ENCODE peak calls at places on chromosomes 1 and 21, in four cellular contexts. One of them, this sample, is unnamed.
A peak's percentile ranks its signal among the peaks of the same experiment; 100 is the strongest.

GRCh38 chr21:39325458-39325857 is 12.0 kb upstream of the BRWD1 start:
- DNase-seq in CD8-positive, alpha-beta memory T cell: no peak
- DNase-seq in activated CD4-positive, alpha-beta T cell treated with anti-CD3 and anti-CD28 coated beads, Interleukin-2, amount 10 ng/mL, durations not matched to agents 7 days and 5 days: no peak
- DNase-seq in amygdala: no peak
- DNase-seq in this sample: no peak

GRCh38 chr1:87329051-87329755 is 523 bp downstream of the LMO4 start:
- DNase-seq in CD8-positive, alpha-beta memory T cell: peak; percentile 58
- DNase-seq in activated CD4-positive, alpha-beta T cell treated with anti-CD3 and anti-CD28 coated beads, Interleukin-2, amount 10 ng/mL, durations not matched to agents 7 days and 5 days: peak; percentile 49
- DNase-seq in amygdala: peak; percentile 29
- DNase-seq in this sample: peak; percentile 26

GRCh38 chr1:6350416-6351088 is 43.0 kb downstream of the ACOT7 start:
- DNase-seq in CD8-positive, alpha-beta memory T cell: no peak
- DNase-seq in activated CD4-positive, alpha-beta T cell treated with anti-CD3 and anti-CD28 coated beads, Interleukin-2, amount 10 ng/mL, durations not matched to agents 7 days and 5 days: no peak
- DNase-seq in amygdala: peak; percentile 58
- DNase-seq in this sample: no peak

GRCh38 chr1:65002508-65003315 is 36.4 kb upstream of the JAK1 start:
- DNase-seq in CD8-positive, alpha-beta memory T cell: peak; percentile 79
- DNase-seq in activated CD4-positive, alpha-beta T cell treated with anti-CD3 and anti-CD28 coated beads, Interleukin-2, amount 10 ng/mL, durations not matched to agents 7 days and 5 days: peak; percentile 56
- DNase-seq in amygdala: peak; percentile 71
- DNase-seq in this sample: peak; percentile 81

GRCh38 chr1:86987446-86987845 is 73.0 kb downstream of the HS2ST1 start:
- DNase-seq in CD8-positive, alpha-beta memory T cell: no peak
- DNase-seq in activated CD4-positive, alpha-beta T cell treated with anti-CD3 and anti-CD28 coated beads, Interleukin-2, amount 10 ng/mL, durations not matched to agents 7 days and 5 days: no peak
- DNase-seq in amygdala: no peak
- DNase-seq in this sample: no peak

GRCh38 chr1:78033797-78034172 is 12.0 kb upstream of the GIPC2 start:
- DNase-seq in CD8-positive, alpha-beta memory T cell: no peak
- DNase-seq in activated CD4-positive, alpha-beta T cell treated with anti-CD3 and anti-CD28 coated beads, Interleukin-2, amount 10 ng/mL, durations not matched to agents 7 days and 5 days: no peak
- DNase-seq in amygdala: no peak
- DNase-seq in this sample: no peak

GRCh38 chr1:246189126-246189525 is 318.0 kb downstream of the SMYD3 start:
- DNase-seq in CD8-positive, alpha-beta memory T cell: no peak
- DNase-seq in activated CD4-positive, alpha-beta T cell treated with anti-CD3 and anti-CD28 coated beads, Interleukin-2, amount 10 ng/mL, durations not matched to agents 7 days and 5 days: no peak
- DNase-seq in amygdala: no peak
- DNase-seq in this sample: no peak

GRCh38 chr1:230458509-230458908 is 32.4 kb upstream of the PGBD5 start:
- DNase-seq in CD8-positive, alpha-beta memory T cell: no peak
- DNase-seq in activated CD4-positive, alpha-beta T cell treated with anti-CD3 and anti-CD28 coated beads, Interleukin-2, amount 10 ng/mL, durations not matched to agents 7 days and 5 days: no peak
- DNase-seq in amygdala: no peak
- DNase-seq in this sample: no peak

GRCh38 chr21:45421846-45422775 is 17.1 kb downstream of the COL18A1 start:
- DNase-seq in CD8-positive, alpha-beta memory T cell: peak; percentile 30
- DNase-seq in activated CD4-positive, alpha-beta T cell treated with anti-CD3 and anti-CD28 coated beads, Interleukin-2, amount 10 ng/mL, durations not matched to agents 7 days and 5 days: no peak
- DNase-seq in amygdala: no peak
- DNase-seq in this sample: no peak

GRCh38 chr1:201790261-201790660 is 38.7 kb upstream of the IPO9 start:
- DNase-seq in CD8-positive, alpha-beta memory T cell: no peak
- DNase-seq in activated CD4-positive, alpha-beta T cell treated with anti-CD3 and anti-CD28 coated beads, Interleukin-2, amount 10 ng/mL, durations not matched to agents 7 days and 5 days: no peak
- DNase-seq in amygdala: no peak
- DNase-seq in this sample: no peak

GRCh38 chr21:31866077-31866511 is 6.7 kb upstream of the HUNK start:
- DNase-seq in CD8-positive, alpha-beta memory T cell: peak; percentile 62
- DNase-seq in activated CD4-positive, alpha-beta T cell treated with anti-CD3 and anti-CD28 coated beads, Interleukin-2, amount 10 ng/mL, durations not matched to agents 7 days and 5 days: peak; percentile 73
- DNase-seq in amygdala: peak; percentile 84
- DNase-seq in this sample: peak; percentile 66

GRCh38 chr1:234780531-234781162 is 170.7 kb upstream of the IRF2BP2 start:
- DNase-seq in CD8-positive, alpha-beta memory T cell: no peak
- DNase-seq in activated CD4-positive, alpha-beta T cell treated with anti-CD3 and anti-CD28 coated beads, Interleukin-2, amount 10 ng/mL, durations not matched to agents 7 days and 5 days: no peak
- DNase-seq in amygdala: no peak
- DNase-seq in this sample: no peak

GRCh38 chr1:182974792-182975191 is 21.8 kb upstream of the SHCBP1L start:
- DNase-seq in CD8-positive, alpha-beta memory T cell: no peak
- DNase-seq in activated CD4-positive, alpha-beta T cell treated with anti-CD3 and anti-CD28 coated beads, Interleukin-2, amount 10 ng/mL, durations not matched to agents 7 days and 5 days: no peak
- DNase-seq in amygdala: no peak
- DNase-seq in this sample: no peak

GRCh38 chr1:111404588-111404987 is 22.9 kb downstream of the OVGP1 start:
- DNase-seq in CD8-positive, alpha-beta memory T cell: no peak
- DNase-seq in activated CD4-positive, alpha-beta T cell treated with anti-CD3 and anti-CD28 coated beads, Interleukin-2, amount 10 ng/mL, durations not matched to agents 7 days and 5 days: no peak
- DNase-seq in amygdala: no peak
- DNase-seq in this sample: no peak

GRCh38 chr1:46343351-46343695 is 2.7 kb downstream of the NSUN4 start:
- DNase-seq in CD8-positive, alpha-beta memory T cell: no peak
- DNase-seq in activated CD4-positive, alpha-beta T cell treated with anti-CD3 and anti-CD28 coated beads, Interleukin-2, amount 10 ng/mL, durations not matched to agents 7 days and 5 days: no peak
- DNase-seq in amygdala: no peak
- DNase-seq in this sample: no peak

GRCh38 chr1:31650161-31650560 is 5.5 kb upstream of the PEF1 start:
- DNase-seq in CD8-positive, alpha-beta memory T cell: no peak
- DNase-seq in activated CD4-positive, alpha-beta T cell treated with anti-CD3 and anti-CD28 coated beads, Interleukin-2, amount 10 ng/mL, durations not matched to agents 7 days and 5 days: no peak
- DNase-seq in amygdala: no peak
- DNase-seq in this sample: no peak

GRCh38 chr1:119674835-119675289 is 26.8 kb upstream of the ZNF697 start:
- DNase-seq in CD8-positive, alpha-beta memory T cell: no peak
- DNase-seq in activated CD4-positive, alpha-beta T cell treated with anti-CD3 and anti-CD28 coated beads, Interleukin-2, amount 10 ng/mL, durations not matched to agents 7 days and 5 days: no peak
- DNase-seq in amygdala: peak; percentile 10
- DNase-seq in this sample: peak; percentile 8

GRCh38 chr1:70909262-70909817 is 138.3 kb downstream of the PTGER3 start:
- DNase-seq in CD8-positive, alpha-beta memory T cell: no peak
- DNase-seq in activated CD4-positive, alpha-beta T cell treated with anti-CD3 and anti-CD28 coated beads, Interleukin-2, amount 10 ng/mL, durations not matched to agents 7 days and 5 days: no peak
- DNase-seq in amygdala: no peak
- DNase-seq in this sample: no peak

GRCh38 chr1:179293340-179294327 is at the start of gene SOAT1:
- DNase-seq in CD8-positive, alpha-beta memory T cell: peak; percentile 95
- DNase-seq in activated CD4-positive, alpha-beta T cell treated with anti-CD3 and anti-CD28 coated beads, Interleukin-2, amount 10 ng/mL, durations not matched to agents 7 days and 5 days: peak; percentile 93
- DNase-seq in amygdala: peak; percentile 89
- DNase-seq in this sample: peak; percentile 89

GRCh38 chr1:23098463-23099170 is 70.0 kb downstream of the LUZP1 start:
- DNase-seq in CD8-positive, alpha-beta memory T cell: peak; percentile 74
- DNase-seq in activated CD4-positive, alpha-beta T cell treated with anti-CD3 and anti-CD28 coated beads, Interleukin-2, amount 10 ng/mL, durations not matched to agents 7 days and 5 days: peak; percentile 71
- DNase-seq in amygdala: peak; percentile 32
- DNase-seq in this sample: peak; percentile 41

GRCh38 chr1:186325239-186325638 is 49.8 kb downstream of the TPR start:
- DNase-seq in CD8-positive, alpha-beta memory T cell: no peak
- DNase-seq in activated CD4-positive, alpha-beta T cell treated with anti-CD3 and anti-CD28 coated beads, Interleukin-2, amount 10 ng/mL, durations not matched to agents 7 days and 5 days: peak; percentile 32
- DNase-seq in amygdala: no peak
- DNase-seq in this sample: no peak

GRCh38 chr21:45592626-45593134 is 50.4 kb upstream of the SLC19A1 start:
- DNase-seq in CD8-positive, alpha-beta memory T cell: peak; percentile 31
- DNase-seq in activated CD4-positive, alpha-beta T cell treated with anti-CD3 and anti-CD28 coated beads, Interleukin-2, amount 10 ng/mL, durations not matched to agents 7 days and 5 days: no peak
- DNase-seq in amygdala: no peak
- DNase-seq in this sample: no peak

GRCh38 chr1:79380078-79380477 is 373.5 kb upstream of the ADGRL4 start:
- DNase-seq in CD8-positive, alpha-beta memory T cell: no peak
- DNase-seq in activated CD4-positive, alpha-beta T cell treated with anti-CD3 and anti-CD28 coated beads, Interleukin-2, amount 10 ng/mL, durations not matched to agents 7 days and 5 days: no peak
- DNase-seq in amygdala: no peak
- DNase-seq in this sample: no peak

GRCh38 chr1:182249201-182249676 is 142.4 kb downstream of the GLUL start:
- DNase-seq in CD8-positive, alpha-beta memory T cell: no peak
- DNase-seq in activated CD4-positive, alpha-beta T cell treated with anti-CD3 and anti-CD28 coated beads, Interleukin-2, amount 10 ng/mL, durations not matched to agents 7 days and 5 days: no peak
- DNase-seq in amygdala: no peak
- DNase-seq in this sample: no peak

GRCh38 chr21:35981514-35982070 is 78.7 kb downstream of the SETD4 start:
- DNase-seq in CD8-positive, alpha-beta memory T cell: no peak
- DNase-seq in activated CD4-positive, alpha-beta T cell treated with anti-CD3 and anti-CD28 coated beads, Interleukin-2, amount 10 ng/mL, durations not matched to agents 7 days and 5 days: no peak
- DNase-seq in amygdala: no peak
- DNase-seq in this sample: no peak

GRCh38 chr1:241934181-241934815 is 23.3 kb upstream of the BECN2 start:
- DNase-seq in CD8-positive, alpha-beta memory T cell: no peak
- DNase-seq in activated CD4-positive, alpha-beta T cell treated with anti-CD3 and anti-CD28 coated beads, Interleukin-2, amount 10 ng/mL, durations not matched to agents 7 days and 5 days: no peak
- DNase-seq in amygdala: peak; percentile 20
- DNase-seq in this sample: no peak

GRCh38 chr1:21574464-21575151 is 65.4 kb downstream of the ALPL start:
- DNase-seq in CD8-positive, alpha-beta memory T cell: no peak
- DNase-seq in activated CD4-positive, alpha-beta T cell treated with anti-CD3 and anti-CD28 coated beads, Interleukin-2, amount 10 ng/mL, durations not matched to agents 7 days and 5 days: no peak
- DNase-seq in amygdala: no peak
- DNase-seq in this sample: no peak

GRCh38 chr1:54798769-54799641 is 2.1 kb downstream of the TTC22 start:
- DNase-seq in CD8-positive, alpha-beta memory T cell: no peak
- DNase-seq in activated CD4-positive, alpha-beta T cell treated with anti-CD3 and anti-CD28 coated beads, Interleukin-2, amount 10 ng/mL, durations not matched to agents 7 days and 5 days: peak; percentile 17
- DNase-seq in amygdala: no peak
- DNase-seq in this sample: no peak

GRCh38 chr21:32312976-32313375 is 14.3 kb downstream of the MRAP start:
- DNase-seq in CD8-positive, alpha-beta memory T cell: no peak
- DNase-seq in activated CD4-positive, alpha-beta T cell treated with anti-CD3 and anti-CD28 coated beads, Interleukin-2, amount 10 ng/mL, durations not matched to agents 7 days and 5 days: no peak
- DNase-seq in amygdala: no peak
- DNase-seq in this sample: no peak